ENCODE peak calls at places on chromosome 11, in four cellular contexts. One of them, this sample, is unnamed.
A peak's percentile ranks its signal among the peaks of the same experiment; 100 is the strongest.

GRCh38 chr11:1882265-1883238 is 9.1 kb downstream of the PRR33 start:
- DNase-seq in LHCN-M2: peak; percentile 47
- DNase-seq in activated T-cell treated with anti-CD3 and anti-CD28 coated beads for 48 hours: peak; percentile 82
- DNase-seq in stimulated activated naive CD4-positive, alpha-beta T cell: peak; percentile 70
- DNase-seq in this sample: peak; percentile 84

GRCh38 chr11:67416416-67417335 is 1.2 kb downstream of the CARNS1 start:
- DNase-seq in LHCN-M2: peak; percentile 28
- DNase-seq in activated T-cell treated with anti-CD3 and anti-CD28 coated beads for 48 hours: no peak
- DNase-seq in stimulated activated naive CD4-positive, alpha-beta T cell: peak; percentile 79
- DNase-seq in this sample: no peak

GRCh38 chr11:60377737-60378136 is 595 bp upstream of the MS4A7 start:
- DNase-seq in LHCN-M2: no peak
- DNase-seq in activated T-cell treated with anti-CD3 and anti-CD28 coated beads for 48 hours: no peak
- DNase-seq in stimulated activated naive CD4-positive, alpha-beta T cell: no peak
- DNase-seq in this sample: peak; percentile 81

GRCh38 chr11:58330861-58331260 is 28.0 kb downstream of the OR5B17 start:
- DNase-seq in LHCN-M2: peak; percentile 65
- DNase-seq in activated T-cell treated with anti-CD3 and anti-CD28 coated beads for 48 hours: no peak
- DNase-seq in stimulated activated naive CD4-positive, alpha-beta T cell: no peak
- DNase-seq in this sample: no peak

GRCh38 chr11:22752908-22753310 is 76.7 kb downstream of the SVIP start:
- DNase-seq in LHCN-M2: no peak
- DNase-seq in activated T-cell treated with anti-CD3 and anti-CD28 coated beads for 48 hours: no peak
- DNase-seq in stimulated activated naive CD4-positive, alpha-beta T cell: no peak
- DNase-seq in this sample: no peak

GRCh38 chr11:107916671-107917241 is 11.5 kb upstream of the RAB39A start:
- DNase-seq in LHCN-M2: peak; percentile 9
- DNase-seq in activated T-cell treated with anti-CD3 and anti-CD28 coated beads for 48 hours: peak; percentile 17
- DNase-seq in stimulated activated naive CD4-positive, alpha-beta T cell: peak; percentile 5
- DNase-seq in this sample: no peak

GRCh38 chr11:23725752-23726151 is 771.1 kb upstream of the LUZP2 start:
- DNase-seq in LHCN-M2: peak; percentile 83
- DNase-seq in activated T-cell treated with anti-CD3 and anti-CD28 coated beads for 48 hours: no peak
- DNase-seq in stimulated activated naive CD4-positive, alpha-beta T cell: no peak
- DNase-seq in this sample: no peak

GRCh38 chr11:77129841-77130756 is 2.1 kb downstream of the MYO7A start:
- DNase-seq in LHCN-M2: no peak
- DNase-seq in activated T-cell treated with anti-CD3 and anti-CD28 coated beads for 48 hours: no peak
- DNase-seq in stimulated activated naive CD4-positive, alpha-beta T cell: no peak
- DNase-seq in this sample: no peak

GRCh38 chr11:47189100-47189834 is 3.0 kb upstream of the PACSIN3 start:
- DNase-seq in LHCN-M2: peak; percentile 66
- DNase-seq in activated T-cell treated with anti-CD3 and anti-CD28 coated beads for 48 hours: no peak
- DNase-seq in stimulated activated naive CD4-positive, alpha-beta T cell: no peak
- DNase-seq in this sample: no peak

GRCh38 chr11:39458481-39458880 is 2001.0 kb downstream of the LRRC4C start:
- DNase-seq in LHCN-M2: no peak
- DNase-seq in activated T-cell treated with anti-CD3 and anti-CD28 coated beads for 48 hours: no peak
- DNase-seq in stimulated activated naive CD4-positive, alpha-beta T cell: no peak
- DNase-seq in this sample: no peak

GRCh38 chr11:59173964-59174663 is 2.2 kb downstream of the DTX4 start:
- DNase-seq in LHCN-M2: peak; percentile 59
- DNase-seq in activated T-cell treated with anti-CD3 and anti-CD28 coated beads for 48 hours: no peak
- DNase-seq in stimulated activated naive CD4-positive, alpha-beta T cell: no peak
- DNase-seq in this sample: no peak

GRCh38 chr11:118052581-118053206 is 24.2 kb upstream of the TMPRSS4 start:
- DNase-seq in LHCN-M2: no peak
- DNase-seq in activated T-cell treated with anti-CD3 and anti-CD28 coated beads for 48 hours: no peak
- DNase-seq in stimulated activated naive CD4-positive, alpha-beta T cell: no peak
- DNase-seq in this sample: peak; percentile 56

GRCh38 chr11:3687399-3687798 is 16.2 kb upstream of the CHRNA10 start:
- DNase-seq in LHCN-M2: no peak
- DNase-seq in activated T-cell treated with anti-CD3 and anti-CD28 coated beads for 48 hours: no peak
- DNase-seq in stimulated activated naive CD4-positive, alpha-beta T cell: no peak
- DNase-seq in this sample: no peak

GRCh38 chr11:72216638-72217037 is at the start of gene FOLR2:
- DNase-seq in LHCN-M2: no peak
- DNase-seq in activated T-cell treated with anti-CD3 and anti-CD28 coated beads for 48 hours: no peak
- DNase-seq in stimulated activated naive CD4-positive, alpha-beta T cell: no peak
- DNase-seq in this sample: no peak

GRCh38 chr11:19903620-19904069 is 191.0 kb downstream of the NAV2 start:
- DNase-seq in LHCN-M2: peak; percentile 71
- DNase-seq in activated T-cell treated with anti-CD3 and anti-CD28 coated beads for 48 hours: peak; percentile 34
- DNase-seq in stimulated activated naive CD4-positive, alpha-beta T cell: no peak
- DNase-seq in this sample: peak; percentile 83

GRCh38 chr11:68282141-68282860 is 10.5 kb upstream of the C11orf24 start:
- DNase-seq in LHCN-M2: peak; percentile 8
- DNase-seq in activated T-cell treated with anti-CD3 and anti-CD28 coated beads for 48 hours: peak; percentile 41
- DNase-seq in stimulated activated naive CD4-positive, alpha-beta T cell: no peak
- DNase-seq in this sample: no peak